ENCODE peak calls at places on chromosomes 4 and X, in ten cellular contexts. Q is NCI-H460, D is NCI-H345, K is astrocyte, B is left ventricle myocardium superior, C is amniotic epithelial cell, P is ACHN, N is occipital lobe, Y is HT1080, L is GM20000. W is an unnamed sample.
A peak's percentile ranks its signal among the peaks of the same experiment; 100 is the strongest.

GRCh38 chrX:2989565-2989964 is 16.8 kb upstream of the ARSH start:
- DNase-seq in K (no peak), C (no peak), P (no peak), D (no peak), L (no peak), N (no peak), Q (no peak), B (no peak), Y (no peak), W (no peak)

GRCh38 chrX:53357799-53358530 is 64.5 kb downstream of the SMC1A start:
- DNase-seq in P (no peak), Y (no peak), L (no peak), Q (no peak), N (no peak), K (peak; percentile 23), C (peak; percentile 47), B (no peak), D (no peak), W (peak; percentile 64)

GRCh38 chrX:70032797-70033196 is 16.9 kb downstream of the AWAT2 start:
- DNase-seq in B (no peak), K (no peak), N (no peak), P (no peak), C (peak; percentile 34), D (no peak), Y (peak; percentile 5), Q (no peak), L (no peak), W (no peak)

GRCh38 chrX:125998432-125998831 is 167.7 kb downstream of the DCAF12L2 start:
- DNase-seq in N (no peak), D (no peak), L (no peak), Y (peak; percentile 7), K (no peak), Q (peak; percentile 2), C (no peak), P (peak; percentile 11), B (no peak), W (peak; percentile 3)

GRCh38 chrX:27966492-27966891 is 14.8 kb downstream of the DCAF8L1 start:
- DNase-seq in P (no peak), C (no peak), D (no peak), Q (no peak), N (no peak), B (no peak), L (no peak), Y (peak; percentile 18), K (no peak), W (peak; percentile 3)

GRCh38 chr4:151319490-151319889 is 5.9 kb downstream of the SH3D19 start:
- DNase-seq in D (no peak), P (no peak), N (no peak), K (no peak), Q (no peak), C (no peak), Y (no peak), B (no peak), L (no peak), W (no peak)

GRCh38 chr4:139901516-139902327 is 236.1 kb downstream of the MGST2 start:
- DNase-seq in N (no peak), B (no peak), Q (peak; percentile 18), Y (no peak), P (no peak), D (peak; percentile 28), C (peak; percentile 55), K (no peak), L (no peak), W (peak; percentile 46)

GRCh38 chrX:11484290-11484689 is 181.4 kb downstream of the ARHGAP6 start:
- DNase-seq in Y (no peak), C (no peak), N (no peak), K (no peak), D (no peak), P (no peak), L (no peak), B (no peak), Q (no peak), W (no peak)

GRCh38 chr4:158538911-158539310 is 17.2 kb downstream of the RXFP1 start:
- DNase-seq in B (no peak), L (no peak), K (no peak), D (no peak), C (no peak), Q (no peak), Y (no peak), N (no peak), P (no peak), W (no peak)

GRCh38 chrX:115372026-115372610 is 82.6 kb downstream of the LUZP4 start:
- DNase-seq in Y (peak; percentile 71), B (no peak), D (no peak), Q (peak; percentile 22), N (no peak), L (no peak), K (peak; percentile 73), C (peak; percentile 72), P (peak; percentile 54), W (peak; percentile 82)

GRCh38 chr4:75338352-75338880 is 175.8 kb downstream of the RCHY1 start:
- DNase-seq in D (no peak), L (no peak), N (no peak), K (no peak), P (no peak), Q (no peak), B (no peak), C (peak; percentile 43), Y (no peak), W (peak; percentile 3)

GRCh38 chr4:23660865-23661264 is 229.0 kb downstream of the PPARGC1A start:
- DNase-seq in N (no peak), L (no peak), B (no peak), Q (no peak), P (no peak), K (no peak), D (no peak), C (no peak), Y (peak; percentile 10), W (no peak)

GRCh38 chr4:166165829-166166420 is 292.9 kb downstream of the TLL1 start:
- DNase-seq in C (peak; percentile 71), Y (peak; percentile 68), N (no peak), L (peak; percentile 52), K (peak; percentile 55), P (peak; percentile 70), Q (peak; percentile 80), D (peak; percentile 66), B (no peak), W (peak; percentile 74)

GRCh38 chr4:120228086-120228485 is 161.4 kb upstream of the MAD2L1 start:
- DNase-seq in Y (peak; percentile 15), N (no peak), C (peak; percentile 95), L (no peak), B (no peak), K (no peak), P (no peak), D (no peak), Q (no peak), W (peak; percentile 89)

GRCh38 chrX:94058728-94059382 is 384.8 kb downstream of the FAM133A start:
- DNase-seq in Y (peak; percentile 1), B (no peak), L (peak; percentile 2), K (no peak), C (peak; percentile 65), Q (peak; percentile 77), P (peak; percentile 20), N (no peak), D (peak; percentile 17), W (peak; percentile 18)

GRCh38 chr4:188657365-188657764 is 518.1 kb downstream of the TRIML1 start:
- DNase-seq in K (no peak), N (no peak), P (no peak), Q (no peak), C (no peak), D (no peak), B (no peak), Y (no peak), L (no peak), W (no peak)

GRCh38 chr4:56908206-56909082 is 744 bp downstream of the REST start:
- DNase-seq in D (no peak), Y (peak; percentile 62), Q (no peak), B (peak; percentile 79), L (peak; percentile 93), K (peak; percentile 49), C (peak; percentile 66), N (no peak), P (peak; percentile 61), W (peak; percentile 78)

GRCh38 chrX:27008486-27008885 is 454.7 kb downstream of the PPP4R3C start:
- DNase-seq in B (no peak), Q (no peak), D (peak; percentile 86), N (no peak), K (no peak), L (no peak), Y (no peak), C (no peak), P (no peak), W (no peak)

GRCh38 chr4:1226167-1226514 is 22.8 kb downstream of the CTBP1 start:
- DNase-seq in K (no peak), P (no peak), Q (no peak), L (no peak), D (no peak), B (peak; percentile 85), Y (no peak), C (no peak), N (no peak), W (no peak)

GRCh38 chrX:136065044-136065671 is 79.9 kb downstream of the SLC9A6 start:
- DNase-seq in P (peak; percentile 9), N (no peak), K (peak; percentile 57), C (no peak), B (peak; percentile 72), Y (peak; percentile 81), Q (peak; percentile 56), L (no peak), D (no peak), W (peak; percentile 91)

GRCh38 chr4:86092684-86093083 is 267.2 kb downstream of the MAPK10 start:
- DNase-seq in P (peak; percentile 68), C (peak; percentile 85), K (peak; percentile 84), L (no peak), N (no peak), Y (peak; percentile 84), D (no peak), B (no peak), Q (peak; percentile 40), W (peak; percentile 91)

GRCh38 chr4:10011277-10011676 is 10.0 kb downstream of the SLC2A9 start:
- DNase-seq in B (no peak), C (no peak), L (no peak), D (no peak), K (no peak), N (no peak), Y (no peak), Q (no peak), P (no peak), W (no peak)

GRCh38 chr4:675980-676870 is 1.9 kb downstream of the MYL5 start:
- DNase-seq in K (no peak), P (no peak), D (no peak), L (peak; percentile 84), Y (no peak), Q (no peak), N (no peak), B (no peak), C (no peak), W (no peak)

GRCh38 chr4:83109480-83110221 is 4.9 kb downstream of the PLAC8 start:
- DNase-seq in B (peak; percentile 60), Q (peak; percentile 26), K (no peak), P (peak; percentile 38), N (no peak), Y (no peak), C (no peak), L (peak; percentile 67), D (peak; percentile 59), W (peak; percentile 30)

GRCh38 chr4:107391630-107392028 is 328.4 kb downstream of the PAPSS1 start:
- DNase-seq in B (no peak), K (no peak), D (no peak), L (no peak), Q (no peak), N (no peak), C (no peak), P (no peak), Y (no peak), W (no peak)

GRCh38 chr4:140130677-140131076 is 23.3 kb downstream of the MAML3 start:
- DNase-seq in P (no peak), D (no peak), L (no peak), Q (no peak), Y (peak; percentile 88), C (peak; percentile 24), K (peak; percentile 88), N (no peak), B (no peak), W (peak; percentile 93)

GRCh38 chr4:856468-856901 is 30.6 kb upstream of the CPLX1 start:
- DNase-seq in L (no peak), P (no peak), B (peak; percentile 11), Q (no peak), D (no peak), Y (no peak), K (no peak), C (no peak), N (no peak), W (no peak)

GRCh38 chr4:6687947-6688878 is 5.5 kb upstream of the S100P start:
- DNase-seq in Q (no peak), B (no peak), P (no peak), Y (no peak), N (no peak), K (no peak), C (no peak), D (peak; percentile 65), L (no peak), W (no peak)